ENCODE peak calls at places on chromosomes 6 and 20, in eight cellular contexts. N is fibroblast of lung, K is heart left ventricle, X is RWPE2, Z is body of pancreas, C is cardiac muscle cell, Q is hepatocyte, Y is psoas muscle. U is an unnamed sample.

GRCh38 chr6:135180458-135181332 is at the start of gene MYB:
- DNase-seq in N (peak; percentile 31), K (peak; percentile 30), X (no peak), Z (peak; percentile 45), C (peak; percentile 73), Q (peak; percentile 79), Y (peak; percentile 40), U (peak; percentile 82)

GRCh38 chr20:62219992-62220665 is at the start of gene HRH3:
- DNase-seq in N (no peak), K (no peak), X (no peak), Z (peak; percentile 62), C (peak; percentile 88), Q (peak; percentile 82), Y (peak; percentile 49), U (peak; percentile 60)

GRCh38 chr6:105909084-105909483 is 177.1 kb upstream of the PRDM1 start:
- DNase-seq in N (peak; percentile 29), K (peak; percentile 20), X (no peak), Z (no peak), C (no peak), Q (no peak), Y (no peak), U (no peak)

GRCh38 chr6:76217606-76218005 is 145.1 kb upstream of the IMPG1 start:
- DNase-seq in N (no peak), K (no peak), X (no peak), Z (no peak), C (no peak), Q (no peak), Y (no peak), U (no peak)

GRCh38 chr6:73049971-73050594 is 175.2 kb downstream of the KHDC1L start:
- DNase-seq in N (no peak), K (no peak), X (no peak), Z (no peak), C (no peak), Q (no peak), Y (no peak), U (peak; percentile 79)

GRCh38 chr6:144617231-144618199 is 332.4 kb downstream of the UTRN start:
- DNase-seq in N (no peak), K (no peak), X (no peak), Z (no peak), C (no peak), Q (no peak), Y (no peak), U (no peak)

GRCh38 chr20:33773412-33774089 is 37.6 kb upstream of the CHMP4B start:
- DNase-seq in N (no peak), K (no peak), X (no peak), Z (no peak), C (no peak), Q (no peak), Y (no peak), U (no peak)

GRCh38 chr6:50116390-50116789 is 66.7 kb upstream of the DEFB112 start:
- DNase-seq in N (no peak), K (no peak), X (no peak), Z (no peak), C (no peak), Q (no peak), Y (no peak), U (no peak)

GRCh38 chr20:44759595-44759994 is 13.9 kb downstream of the KCNK15 start:
- DNase-seq in N (no peak), K (no peak), X (no peak), Z (no peak), C (no peak), Q (no peak), Y (no peak), U (no peak)

GRCh38 chr6:52261229-52261628 is 16.9 kb upstream of the IL17F start:
- DNase-seq in N (peak; percentile 51), K (no peak), X (no peak), Z (no peak), C (no peak), Q (peak; percentile 13), Y (no peak), U (no peak)

GRCh38 chr20:34997171-34997570 is 41.5 kb downstream of the MYH7B start:
- DNase-seq in N (peak; percentile 34), K (no peak), X (no peak), Z (no peak), C (no peak), Q (no peak), Y (no peak), U (no peak)

GRCh38 chr6:106192824-106193223 is 106.7 kb downstream of the PRDM1 start:
- DNase-seq in N (no peak), K (no peak), X (no peak), Z (no peak), C (no peak), Q (no peak), Y (no peak), U (no peak)

GRCh38 chr6:83546636-83547035 is 34.3 kb downstream of the PRSS35 start:
- DNase-seq in N (no peak), K (no peak), X (no peak), Z (no peak), C (no peak), Q (peak; percentile 9), Y (no peak), U (no peak)

GRCh38 chr6:42050897-42051653 is 751 bp downstream of the TAF8 start:
- DNase-seq in N (no peak), K (no peak), X (no peak), Z (no peak), C (no peak), Q (no peak), Y (no peak), U (no peak)

GRCh38 chr6:147738516-147739187 is 230.2 kb downstream of the SAMD5 start:
- DNase-seq in N (peak; percentile 54), K (peak; percentile 11), X (no peak), Z (no peak), C (no peak), Q (peak; percentile 23), Y (no peak), U (no peak)

GRCh38 chr6:138978229-138978628 is 9.8 kb downstream of the REPS1 start:
- DNase-seq in N (no peak), K (no peak), X (no peak), Z (no peak), C (no peak), Q (no peak), Y (no peak), U (no peak)

GRCh38 chr6:15272562-15272961 is 26.7 kb downstream of the JARID2 start:
- DNase-seq in N (no peak), K (no peak), X (no peak), Z (no peak), C (no peak), Q (no peak), Y (no peak), U (no peak)

GRCh38 chr6:15279047-15279661 is 33.3 kb downstream of the JARID2 start:
- DNase-seq in N (no peak), K (no peak), X (no peak), Z (no peak), C (no peak), Q (no peak), Y (no peak), U (no peak)

GRCh38 chr6:15276036-15276435 is 30.2 kb downstream of the JARID2 start:
- DNase-seq in N (no peak), K (no peak), X (no peak), Z (no peak), C (no peak), Q (no peak), Y (no peak), U (peak; percentile 82)

GRCh38 chr6:15270402-15270801 is 24.5 kb downstream of the JARID2 start:
- DNase-seq in N (no peak), K (no peak), X (no peak), Z (no peak), C (no peak), Q (no peak), Y (no peak), U (no peak)

DNA sequence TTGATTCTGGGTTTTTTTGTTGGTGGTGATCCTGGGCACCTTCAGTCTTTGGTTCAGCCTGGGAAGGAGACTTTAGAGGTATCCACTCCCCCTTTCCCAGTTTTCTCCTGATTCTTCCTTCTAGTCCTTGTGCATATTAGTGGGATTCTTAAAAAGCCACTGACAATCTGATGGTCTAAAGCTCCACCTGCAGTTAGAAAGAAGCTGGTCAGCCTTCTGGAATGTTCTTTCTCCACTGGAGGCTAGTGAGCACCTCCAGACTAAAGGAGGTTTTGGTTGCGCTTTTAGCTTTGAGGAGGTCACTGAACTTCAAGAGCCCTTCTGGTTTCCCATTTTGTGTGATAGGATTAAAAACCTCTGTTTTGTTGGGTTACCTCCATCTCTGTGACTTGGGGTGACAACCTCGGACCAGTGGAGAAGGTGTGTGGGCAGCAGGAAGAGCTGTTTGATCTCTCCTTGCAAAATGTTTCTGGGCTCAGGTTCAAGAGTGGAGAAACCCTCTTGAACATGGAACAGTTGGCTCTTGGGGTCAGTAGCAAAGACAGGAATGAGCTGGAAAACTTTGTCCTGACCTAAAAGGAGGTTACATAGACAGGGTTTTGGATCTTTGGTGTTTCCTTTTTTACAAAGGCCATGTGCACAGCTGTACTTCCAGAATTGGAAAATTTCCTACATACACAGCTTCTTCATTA is 29.0 kb downstream of the JARID2 start:
- DNase-seq in N (peak; percentile 33), K (no peak), X (no peak), Z (no peak), C (no peak), Q (no peak), Y (no peak), U (no peak)
- H3K4me3 ChIP-seq in N (no peak overlapping the region), K (no peak overlapping the region), X (no peak overlapping the region), Z (no peak overlapping the region), C (no peak overlapping the region), Q (no peak overlapping the region), Y (no peak overlapping the region), U (no peak overlapping the region)

GRCh38 chr20:41453006-41453950 is 86.7 kb upstream of the EMILIN3 start:
- DNase-seq in N (no peak), K (no peak), X (peak; percentile 71), Z (no peak), C (no peak), Q (no peak), Y (no peak), U (no peak)
- H3K36me3 ChIP-seq in N (peaks cover 5% of the 10 kb centered on the region), K (no peaks in the 10 kb centered on the region), X (peaks cover 70% of the 10 kb centered on the region), Z (peaks cover 11% of the 10 kb centered on the region), C (peaks cover 78% of the 10 kb centered on the region), Q (no peaks in the 10 kb centered on the region), Y (no peaks in the 10 kb centered on the region), U (peaks cover 50% of the 10 kb centered on the region)

GRCh38 chr20:45921618-45922189 is 9.7 kb upstream of the PLTP start:
- DNase-seq in N (no peak), K (no peak), X (no peak), Z (no peak), C (no peak), Q (no peak), Y (no peak), U (no peak)
- H3K4me3 ChIP-seq in N (no peak overlapping the region), K (no peak overlapping the region), X (no peak overlapping the region), Z (no peak overlapping the region), C (no peak overlapping the region), Q (no peak overlapping the region), Y (no peak overlapping the region), U (no peak overlapping the region)

GRCh38 chr6:158772172-158772571 is 47.0 kb downstream of the EZR start:
- DNase-seq in N (no peak), K (no peak), X (no peak), Z (no peak), C (no peak), Q (no peak), Y (no peak), U (no peak)

GRCh38 chr6:158771399-158772158 is 47.6 kb downstream of the EZR start:
- DNase-seq in N (no peak), K (no peak), X (no peak), Z (no peak), C (no peak), Q (no peak), Y (no peak), U (no peak)

GRCh38 chr6:158770533-158770932 is 48.6 kb downstream of the EZR start:
- DNase-seq in N (no peak), K (peak; percentile 41), X (no peak), Z (no peak), C (no peak), Q (no peak), Y (no peak), U (no peak)

GRCh38 chr6:158769696-158770446 is 49.3 kb downstream of the EZR start:
- DNase-seq in N (no peak), K (peak; percentile 44), X (no peak), Z (no peak), C (no peak), Q (no peak), Y (peak; percentile 31), U (no peak)

GRCh38 chr6:158770948-158771347 is 48.2 kb downstream of the EZR start:
- DNase-seq in N (no peak), K (peak; percentile 46), X (no peak), Z (no peak), C (peak; percentile 61), Q (peak; percentile 8), Y (no peak), U (no peak)
- H3K36me3 ChIP-seq in N (peaks cover 43% of the 10 kb centered on the region), K (no peaks in the 10 kb centered on the region), X (peaks cover 100% of the 10 kb centered on the region), Z (peaks cover 46% of the 10 kb centered on the region), C (peaks cover 78% of the 10 kb centered on the region), Q (peaks cover under 1% of the 10 kb centered on the region), Y (peaks cover 3% of the 10 kb centered on the region), U (peaks cover 95% of the 10 kb centered on the region)